ENCODE peak calls at places on chromosomes 4 and X, in nine cellular contexts. H is GM23248, P is hepatocyte, M is SK-N-SH, Q is HCT116, E is OCI-LY7, G is MM.1S, N is PC-3, T is GM23338. S is an unnamed sample.

GRCh38 chr4:73923631-73923937 is 54.4 kb downstream of the CXCL1 start:
- DNase-seq in H (no peak), P (no peak), M (no peak), Q (no peak), E (no peak), G (no peak), N (no peak), T (no peak), S (no peak)

GRCh38 chr4:80592950-80593349 is 257.4 kb downstream of the CFAP299 start:
- DNase-seq in H (no peak), P (no peak), M (peak; percentile 1), Q (no peak), E (peak; percentile 40), G (no peak), N (peak; percentile 14), T (peak; percentile 35), S (peak; percentile 7)

GRCh38 chr4:52507774-52508173 is 151.3 kb downstream of the USP46 start:
- DNase-seq in H (no peak), P (no peak), M (no peak), Q (no peak), E (no peak), G (no peak), N (no peak), T (no peak), S (no peak)

GRCh38 chr4:151169223-151169622 is 69.8 kb downstream of the RPS3A start:
- DNase-seq in H (peak; percentile 98), P (peak; percentile 80), M (peak; percentile 90), Q (no peak), E (no peak), G (no peak), N (no peak), T (no peak), S (peak; percentile 49)

GRCh38 chr4:109877400-109877799 is 29.5 kb downstream of the LRIT3 start:
- DNase-seq in H (no peak), P (no peak), M (no peak), Q (no peak), E (no peak), G (no peak), N (no peak), T (no peak), S (no peak)

GRCh38 chr4:62457356-62457755 is 1257.2 kb downstream of the ADGRL3 start:
- DNase-seq in H (no peak), P (no peak), M (no peak), Q (no peak), E (no peak), G (no peak), N (peak; percentile 84), T (no peak), S (no peak)

GRCh38 chrX:19747672-19748610 is 139.5 kb downstream of the SH3KBP1 start:
- DNase-seq in H (no peak), P (no peak), M (no peak), Q (no peak), E (peak; percentile 83), G (no peak), N (no peak), T (no peak), S (no peak)

GRCh38 chrX:77505227-77505626 is 58.0 kb downstream of the FGF16 start:
- DNase-seq in H (peak; percentile 49), P (no peak), M (no peak), Q (no peak), E (peak; percentile 11), G (no peak), N (no peak), T (no peak), S (no peak)

GRCh38 chr4:147157860-147158701 is 212.4 kb upstream of the TTC29 start:
- DNase-seq in H (peak; percentile 40), P (peak; percentile 59), M (peak; percentile 78), Q (no peak), E (no peak), G (no peak), N (peak; percentile 62), T (peak; percentile 77), S (peak; percentile 78)

GRCh38 chrX:276588-277171 is 4.5 kb upstream of the PLCXD1 start:
- DNase-seq in H (peak; percentile 90), P (peak; percentile 69), M (peak; percentile 62), Q (no peak), E (no peak), G (no peak), N (peak; percentile 65), T (no peak), S (peak; percentile 27)

GRCh38 chrX:39576081-39576701 is 521.6 kb downstream of the BCOR start:
- DNase-seq in H (no peak), P (no peak), M (peak; percentile 57), Q (no peak), E (no peak), G (no peak), N (no peak), T (peak; percentile 6), S (peak; percentile 57)

GRCh38 chrX:46929439-46930018 is 17.3 kb downstream of the JADE3 start:
- DNase-seq in H (peak; percentile 65), P (no peak), M (no peak), Q (no peak), E (no peak), G (no peak), N (peak; percentile 9), T (no peak), S (no peak)

GRCh38 chr4:99712099-99712498 is 54.5 kb upstream of the C4orf54 start:
- DNase-seq in H (no peak), P (no peak), M (no peak), Q (no peak), E (no peak), G (no peak), N (peak; percentile 39), T (no peak), S (no peak)

GRCh38 chr4:99710020-99710419 is 52.4 kb upstream of the C4orf54 start:
- DNase-seq in H (peak; percentile 13), P (no peak), M (no peak), Q (no peak), E (no peak), G (no peak), N (peak; percentile 31), T (no peak), S (no peak)

GRCh38 chr4:99711657-99712056 is 54.0 kb upstream of the C4orf54 start:
- DNase-seq in H (no peak), P (no peak), M (no peak), Q (no peak), E (no peak), G (no peak), N (no peak), T (no peak), S (no peak)

GRCh38 chr4:99712530-99712929 is 54.9 kb upstream of the C4orf54 start:
- DNase-seq in H (no peak), P (no peak), M (no peak), Q (no peak), E (no peak), G (no peak), N (no peak), T (no peak), S (no peak)

GRCh38 chr4:99710681-99711345 is 53.2 kb upstream of the C4orf54 start:
- DNase-seq in H (peak; percentile 33), P (peak; percentile 25), M (no peak), Q (no peak), E (no peak), G (no peak), N (peak; percentile 87), T (no peak), S (no peak)
- TF ChIP-seq EZH2phosphoT487 in H (no peak), P (no peak), M (no peak), Q (no peak), E (no peak), G (no peak), N (no peak), T (no peak), S (no peak)

DNA sequence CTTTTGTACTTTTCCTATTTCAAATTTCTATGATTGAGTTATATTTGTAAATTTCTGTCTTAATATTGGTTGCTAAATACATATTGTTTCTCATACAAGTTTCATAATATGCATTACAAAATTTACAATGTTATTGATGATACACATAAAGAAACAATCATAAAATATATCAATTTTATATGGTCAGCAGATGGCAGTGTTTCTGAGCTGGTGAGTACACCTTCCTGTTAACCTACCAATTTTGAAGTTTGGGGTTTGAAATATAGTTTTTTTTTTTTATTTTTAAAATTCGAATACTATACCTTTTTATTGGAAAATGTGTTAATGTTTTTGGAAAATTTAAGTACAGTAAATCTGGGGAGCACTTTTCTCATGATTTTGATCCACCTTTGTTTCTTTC is 1953.1 kb upstream of the ADGRL3 start:
- DNase-seq in H (peak; percentile 2), P (no peak), M (peak; percentile 3), Q (no peak), E (peak; percentile 0), G (peak; percentile 27), N (peak; percentile 51), T (peak; percentile 5), S (no peak)
- TF ChIP-seq EZH2phosphoT487 in H (no peak), P (no peak), M (no peak), Q (no peak), E (no peak), G (no peak), N (no peak), T (no peak), S (no peak)

GRCh38 chr4:69071286-69071685 is 25.0 kb upstream of the UGT2B7 start:
- DNase-seq in H (no peak), P (no peak), M (no peak), Q (no peak), E (no peak), G (no peak), N (no peak), T (no peak), S (no peak)

GRCh38 chr4:69070590-69070989 is 25.7 kb upstream of the UGT2B7 start:
- DNase-seq in H (no peak), P (no peak), M (no peak), Q (no peak), E (no peak), G (no peak), N (no peak), T (no peak), S (no peak)

GRCh38 chr4:69069085-69069484 is 27.2 kb upstream of the UGT2B7 start:
- DNase-seq in H (no peak), P (no peak), M (no peak), Q (no peak), E (no peak), G (no peak), N (no peak), T (no peak), S (no peak)

GRCh38 chr4:69064391-69064790 is 31.9 kb upstream of the UGT2B7 start:
- DNase-seq in H (no peak), P (no peak), M (no peak), Q (no peak), E (no peak), G (no peak), N (no peak), T (no peak), S (no peak)

DNA sequence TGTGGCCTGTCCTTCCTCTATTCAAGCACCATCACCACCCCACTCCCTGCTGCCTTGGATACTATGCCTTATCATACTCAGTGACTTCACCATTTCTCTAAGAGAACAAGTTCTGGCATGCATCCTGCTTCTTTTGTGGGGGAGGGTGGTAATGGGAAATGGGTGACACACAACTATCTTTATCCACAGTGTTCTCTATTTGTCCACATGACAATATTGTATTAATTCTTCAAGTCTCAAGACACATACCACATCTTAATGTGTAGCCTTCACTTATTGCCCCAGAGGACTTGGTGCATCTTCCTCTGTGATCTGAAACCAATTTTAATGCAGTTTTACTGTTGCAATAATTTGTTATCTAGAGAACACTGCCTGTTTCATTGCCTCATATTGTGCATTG is 29.3 kb upstream of the UGT2B7 start:
- DNase-seq in H (no peak), P (no peak), M (no peak), Q (no peak), E (no peak), G (no peak), N (no peak), T (no peak), S (no peak)
- TF ChIP-seq EZH2phosphoT487 in H (no peak), P (no peak), M (no peak), Q (no peak), E (no peak), G (no peak), N (no peak), T (no peak), S (no peak)

GRCh38 chrX:72466493-72466892 is 106.2 kb downstream of the HDAC8 start:
- DNase-seq in H (no peak), P (no peak), M (no peak), Q (no peak), E (no peak), G (no peak), N (no peak), T (no peak), S (no peak)
- TF ChIP-seq EZH2phosphoT487 in H (no peak), P (no peak), M (no peak), Q (no peak), E (no peak), G (no peak), N (no peak), T (no peak), S (no peak)